ENCODE peak calls at places on chromosome 19, in nine cellular contexts. I, A, T, G, F, Q, L, B and W are unnamed samples.
A peak's percentile ranks its signal among the peaks of the same experiment; 100 is the strongest.

GRCh38 chr19:39265321-39265916 is 2.8 kb upstream of the IFNL2 start:
- DNase-seq in Q (no peak), G (no peak), L (no peak), A (no peak), F (no peak), B (no peak), T (no peak), I (no peak), W (no peak)

GRCh38 chr19:19034204-19034624 is 811 bp downstream of the ARMC6 start:
- DNase-seq in L (peak; percentile 86), A (peak; percentile 78), I (peak; percentile 83), T (no peak), F (peak; percentile 49), G (peak; percentile 95), Q (peak; percentile 79), B (peak; percentile 38), W (peak; percentile 48)

GRCh38 chr19:3617463-3617862 is 9.1 kb downstream of the CACTIN start:
- DNase-seq in B (no peak), F (peak; percentile 75), T (no peak), G (no peak), Q (no peak), I (no peak), L (no peak), A (peak; percentile 77), W (no peak)

GRCh38 chr19:55693336-55693974 is 18.4 kb downstream of the EPN1 start:
- DNase-seq in F (no peak), I (no peak), Q (no peak), L (peak; percentile 61), T (no peak), A (no peak), G (no peak), B (no peak), W (no peak)

GRCh38 chr19:45099465-45100201 is 6.7 kb downstream of the PPP1R37 start:
- DNase-seq in F (peak; percentile 63), G (no peak), I (no peak), T (no peak), L (no peak), A (no peak), B (no peak), Q (no peak), W (no peak)

GRCh38 chr19:29372461-29372860 is 153.3 kb upstream of the VSTM2B start:
- DNase-seq in L (no peak), G (no peak), B (no peak), Q (no peak), I (no peak), A (no peak), T (no peak), F (no peak), W (no peak)

GRCh38 chr19:17220207-17220758 is 5.1 kb downstream of the USE1 start:
- DNase-seq in G (no peak), I (no peak), L (no peak), B (no peak), A (peak; percentile 52), F (no peak), Q (no peak), T (no peak), W (no peak)

GRCh38 chr19:4911314-4911713 is 2.0 kb downstream of the UHRF1 start:
- DNase-seq in G (no peak), L (no peak), F (no peak), A (no peak), Q (no peak), I (no peak), B (no peak), T (no peak), W (no peak)

DNA sequence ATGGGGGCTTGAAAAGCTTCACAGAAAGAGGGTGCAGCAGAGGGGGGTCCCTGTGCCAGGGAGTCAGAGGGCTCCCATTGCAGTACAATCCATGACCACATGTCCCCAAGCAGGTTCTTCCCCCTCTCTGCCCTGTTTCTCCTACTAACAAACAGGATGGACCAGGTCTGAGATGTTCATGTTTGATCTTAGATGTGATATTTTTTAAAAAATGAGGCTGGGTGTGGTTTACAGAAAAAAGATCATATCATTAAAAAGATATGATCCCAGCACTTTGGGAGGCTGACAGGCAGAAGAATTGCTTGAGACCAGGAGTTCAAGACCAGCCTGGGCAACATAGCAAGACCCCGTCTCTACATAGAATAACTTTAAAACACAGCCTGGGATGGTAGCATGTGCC is 9.1 kb downstream of the OR7C2 start:
- DNase-seq in A (no peak), B (no peak), T (no peak), I (no peak), L (no peak), F (no peak), G (no peak), Q (no peak), W (no peak)
- TF ChIP-seq POLR2AphosphoS5 in A (no peak), B (no peak), T (no peak), I (no peak), L (no peak), F (no peak), G (no peak), Q (no peak), W (no peak)

GRCh38 chr19:9309974-9310446 is 372 bp upstream of the ZNF699 start:
- DNase-seq in A (peak; percentile 91), F (peak; percentile 85), Q (peak; percentile 92), L (peak; percentile 94), G (peak; percentile 91), I (peak; percentile 42), B (peak; percentile 89), T (no peak), W (peak; percentile 87)
- TF ChIP-seq POLR2AphosphoS5 in A (no peak), F (no peak), Q (no peak), L (no peak), G (no peak), I (no peak), B (no peak), T (no peak), W (no peak)

GRCh38 chr19:32812036-32812435 is 57.5 kb downstream of the SLC7A9 start:
- DNase-seq in T (no peak), F (no peak), A (no peak), L (no peak), I (no peak), Q (no peak), B (no peak), G (no peak), W (no peak)
- TF ChIP-seq POLR2AphosphoS5 in T (no peak), F (no peak), A (no peak), L (no peak), I (no peak), Q (no peak), B (no peak), G (no peak), W (no peak)

GRCh38 chr19:1173160-1173844 is 766 bp downstream of the SBNO2 start:
- DNase-seq in B (no peak), I (peak; percentile 50), Q (peak; percentile 67), T (peak; percentile 26), L (peak; percentile 90), A (no peak), G (peak; percentile 28), F (no peak), W (no peak)

GRCh38 chr19:1171755-1172352 is 2.2 kb downstream of the SBNO2 start:
- DNase-seq in L (peak; percentile 72), A (no peak), I (no peak), B (no peak), T (no peak), F (peak; percentile 32), G (no peak), Q (no peak), W (no peak)

GRCh38 chr19:1172353-1173159 is 1.5 kb downstream of the SBNO2 start:
- DNase-seq in F (peak; percentile 63), A (peak; percentile 76), B (no peak), Q (peak; percentile 64), I (no peak), L (peak; percentile 88), G (no peak), T (peak; percentile 81), W (no peak)

GRCh38 chr19:1175020-1175419 is 952 bp upstream of the SBNO2 start:
- DNase-seq in Q (no peak), T (no peak), B (no peak), G (no peak), L (no peak), I (no peak), F (no peak), A (no peak), W (no peak)

GRCh38 chr19:1173845-1174809 is at the start of gene SBNO2:
- DNase-seq in L (peak; percentile 96), B (no peak), I (peak; percentile 100), F (peak; percentile 95), A (peak; percentile 95), Q (peak; percentile 100), T (peak; percentile 68), G (peak; percentile 87), W (no peak)
- TF ChIP-seq POLR2AphosphoS5 in L (peak; percentile 94), B (peak; percentile 77), I (peak; percentile 45), F (peak; percentile 86), A (peak; percentile 84), Q (peak; percentile 82), T (peak; percentile 76), G (peak; percentile 68), W (peak; percentile 75)

GRCh38 chr19:41226053-41226873 is 7.2 kb downstream of the AXL start:
- DNase-seq in A (peak; percentile 77), G (no peak), B (no peak), T (peak; percentile 31), Q (peak; percentile 56), F (peak; percentile 62), I (no peak), L (no peak), W (no peak)
- TF ChIP-seq POLR2AphosphoS5 in A (peak; percentile 19), G (no peak), B (no peak), T (no peak), Q (no peak), F (peak; percentile 10), I (no peak), L (peak; percentile 49), W (no peak)